ENCODE peak calls at places on chromosomes 1 and 21, in six cellular contexts. One of them, this sample, is unnamed.

GRCh38 chr1:118949317-118949716 is 38.8 kb downstream of the TBX15 start:
- DNase-seq in activated gamma-delta T cell treated with anti-CD3 and anti-CD28 coated beads, Interleukin-2, amount 50 U/mL, for 16 hours: no peak
- DNase-seq in iris pigment epithelial cell: peak
- DNase-seq in NCI-H1930: no peak
- DNase-seq in stimulated activated CD8-positive, alpha-beta memory T cell treated with anti-CD3 and anti-CD28 coated beads, Interleukin-4, amount 100 ng/mL, for 4 hours: no peak
- DNase-seq in activated CD4-positive, CD25-positive, alpha-beta regulatory T cell treated with anti-CD3 and anti-CD28 coated beads, Interleukin-2, amount 50 U/mL, for 72 hours: no peak
- DNase-seq in this sample: no peak

GRCh38 chr1:164754088-164754600 is 195.2 kb downstream of the PBX1 start:
- DNase-seq in iris pigment epithelial cell: no peak
- DNase-seq in activated gamma-delta T cell treated with anti-CD3 and anti-CD28 coated beads, Interleukin-2, amount 50 U/mL, for 16 hours: no peak
- DNase-seq in NCI-H1930: no peak
- DNase-seq in activated CD4-positive, CD25-positive, alpha-beta regulatory T cell treated with anti-CD3 and anti-CD28 coated beads, Interleukin-2, amount 50 U/mL, for 72 hours: no peak
- DNase-seq in stimulated activated CD8-positive, alpha-beta memory T cell treated with anti-CD3 and anti-CD28 coated beads, Interleukin-4, amount 100 ng/mL, for 4 hours: no peak
- DNase-seq in this sample: no peak

GRCh38 chr1:227006397-227006796 is 66.3 kb downstream of the COQ8A start:
- DNase-seq in stimulated activated CD8-positive, alpha-beta memory T cell treated with anti-CD3 and anti-CD28 coated beads, Interleukin-4, amount 100 ng/mL, for 4 hours: no peak
- DNase-seq in activated gamma-delta T cell treated with anti-CD3 and anti-CD28 coated beads, Interleukin-2, amount 50 U/mL, for 16 hours: no peak
- DNase-seq in NCI-H1930: no peak
- DNase-seq in iris pigment epithelial cell: no peak
- DNase-seq in activated CD4-positive, CD25-positive, alpha-beta regulatory T cell treated with anti-CD3 and anti-CD28 coated beads, Interleukin-2, amount 50 U/mL, for 72 hours: no peak
- DNase-seq in this sample: no peak

GRCh38 chr1:236759252-236759859 is 35.7 kb upstream of the MTR start:
- DNase-seq in activated CD4-positive, CD25-positive, alpha-beta regulatory T cell treated with anti-CD3 and anti-CD28 coated beads, Interleukin-2, amount 50 U/mL, for 72 hours: no peak
- DNase-seq in stimulated activated CD8-positive, alpha-beta memory T cell treated with anti-CD3 and anti-CD28 coated beads, Interleukin-4, amount 100 ng/mL, for 4 hours: no peak
- DNase-seq in iris pigment epithelial cell: peak
- DNase-seq in activated gamma-delta T cell treated with anti-CD3 and anti-CD28 coated beads, Interleukin-2, amount 50 U/mL, for 16 hours: no peak
- DNase-seq in NCI-H1930: no peak
- DNase-seq in this sample: no peak

GRCh38 chr1:15966081-15966955 is 9.6 kb downstream of the ZBTB17 start:
- DNase-seq in stimulated activated CD8-positive, alpha-beta memory T cell treated with anti-CD3 and anti-CD28 coated beads, Interleukin-4, amount 100 ng/mL, for 4 hours: peak
- DNase-seq in iris pigment epithelial cell: peak
- DNase-seq in activated CD4-positive, CD25-positive, alpha-beta regulatory T cell treated with anti-CD3 and anti-CD28 coated beads, Interleukin-2, amount 50 U/mL, for 72 hours: peak
- DNase-seq in NCI-H1930: no peak
- DNase-seq in activated gamma-delta T cell treated with anti-CD3 and anti-CD28 coated beads, Interleukin-2, amount 50 U/mL, for 16 hours: peak
- DNase-seq in this sample: peak

GRCh38 chr1:154220970-154221814 is 437 bp downstream of the UBAP2L start:
- DNase-seq in iris pigment epithelial cell: peak
- DNase-seq in activated CD4-positive, CD25-positive, alpha-beta regulatory T cell treated with anti-CD3 and anti-CD28 coated beads, Interleukin-2, amount 50 U/mL, for 72 hours: peak
- DNase-seq in NCI-H1930: peak
- DNase-seq in activated gamma-delta T cell treated with anti-CD3 and anti-CD28 coated beads, Interleukin-2, amount 50 U/mL, for 16 hours: peak
- DNase-seq in stimulated activated CD8-positive, alpha-beta memory T cell treated with anti-CD3 and anti-CD28 coated beads, Interleukin-4, amount 100 ng/mL, for 4 hours: peak
- DNase-seq in this sample: peak

GRCh38 chr21:34791776-34792503 is 123.1 kb downstream of the CLIC6 start:
- DNase-seq in stimulated activated CD8-positive, alpha-beta memory T cell treated with anti-CD3 and anti-CD28 coated beads, Interleukin-4, amount 100 ng/mL, for 4 hours: no peak
- DNase-seq in activated gamma-delta T cell treated with anti-CD3 and anti-CD28 coated beads, Interleukin-2, amount 50 U/mL, for 16 hours: no peak
- DNase-seq in iris pigment epithelial cell: no peak
- DNase-seq in activated CD4-positive, CD25-positive, alpha-beta regulatory T cell treated with anti-CD3 and anti-CD28 coated beads, Interleukin-2, amount 50 U/mL, for 72 hours: no peak
- DNase-seq in NCI-H1930: no peak
- DNase-seq in this sample: no peak

GRCh38 chr21:25862596-25862995 is 127.8 kb downstream of the GABPA start:
- DNase-seq in iris pigment epithelial cell: peak
- DNase-seq in activated gamma-delta T cell treated with anti-CD3 and anti-CD28 coated beads, Interleukin-2, amount 50 U/mL, for 16 hours: no peak
- DNase-seq in activated CD4-positive, CD25-positive, alpha-beta regulatory T cell treated with anti-CD3 and anti-CD28 coated beads, Interleukin-2, amount 50 U/mL, for 72 hours: no peak
- DNase-seq in stimulated activated CD8-positive, alpha-beta memory T cell treated with anti-CD3 and anti-CD28 coated beads, Interleukin-4, amount 100 ng/mL, for 4 hours: no peak
- DNase-seq in NCI-H1930: no peak
- DNase-seq in this sample: no peak

GRCh38 chr1:56447732-56448276 is 131.6 kb downstream of the PLPP3 start:
- DNase-seq in NCI-H1930: no peak
- DNase-seq in activated gamma-delta T cell treated with anti-CD3 and anti-CD28 coated beads, Interleukin-2, amount 50 U/mL, for 16 hours: no peak
- DNase-seq in activated CD4-positive, CD25-positive, alpha-beta regulatory T cell treated with anti-CD3 and anti-CD28 coated beads, Interleukin-2, amount 50 U/mL, for 72 hours: no peak
- DNase-seq in stimulated activated CD8-positive, alpha-beta memory T cell treated with anti-CD3 and anti-CD28 coated beads, Interleukin-4, amount 100 ng/mL, for 4 hours: no peak
- DNase-seq in iris pigment epithelial cell: no peak
- DNase-seq in this sample: no peak

GRCh38 chr1:228003461-228004330 is 3.1 kb upstream of the WNT3A start:
- DNase-seq in activated CD4-positive, CD25-positive, alpha-beta regulatory T cell treated with anti-CD3 and anti-CD28 coated beads, Interleukin-2, amount 50 U/mL, for 72 hours: no peak
- DNase-seq in activated gamma-delta T cell treated with anti-CD3 and anti-CD28 coated beads, Interleukin-2, amount 50 U/mL, for 16 hours: no peak
- DNase-seq in NCI-H1930: no peak
- DNase-seq in stimulated activated CD8-positive, alpha-beta memory T cell treated with anti-CD3 and anti-CD28 coated beads, Interleukin-4, amount 100 ng/mL, for 4 hours: no peak
- DNase-seq in iris pigment epithelial cell: no peak
- DNase-seq in this sample: no peak

GRCh38 chr1:9700340-9700739 is 48.8 kb downstream of the PIK3CD start:
- DNase-seq in activated gamma-delta T cell treated with anti-CD3 and anti-CD28 coated beads, Interleukin-2, amount 50 U/mL, for 16 hours: no peak
- DNase-seq in iris pigment epithelial cell: peak
- DNase-seq in NCI-H1930: no peak
- DNase-seq in activated CD4-positive, CD25-positive, alpha-beta regulatory T cell treated with anti-CD3 and anti-CD28 coated beads, Interleukin-2, amount 50 U/mL, for 72 hours: no peak
- DNase-seq in stimulated activated CD8-positive, alpha-beta memory T cell treated with anti-CD3 and anti-CD28 coated beads, Interleukin-4, amount 100 ng/mL, for 4 hours: no peak
- DNase-seq in this sample: no peak

GRCh38 chr1:108962681-108963051 is 618 bp downstream of the CLCC1 start:
- DNase-seq in iris pigment epithelial cell: no peak
- DNase-seq in NCI-H1930: no peak
- DNase-seq in stimulated activated CD8-positive, alpha-beta memory T cell treated with anti-CD3 and anti-CD28 coated beads, Interleukin-4, amount 100 ng/mL, for 4 hours: no peak
- DNase-seq in activated CD4-positive, CD25-positive, alpha-beta regulatory T cell treated with anti-CD3 and anti-CD28 coated beads, Interleukin-2, amount 50 U/mL, for 72 hours: peak
- DNase-seq in activated gamma-delta T cell treated with anti-CD3 and anti-CD28 coated beads, Interleukin-2, amount 50 U/mL, for 16 hours: no peak
- DNase-seq in this sample: no peak

GRCh38 chr1:96473791-96474452 is 247.7 kb upstream of the PTBP2 start:
- DNase-seq in stimulated activated CD8-positive, alpha-beta memory T cell treated with anti-CD3 and anti-CD28 coated beads, Interleukin-4, amount 100 ng/mL, for 4 hours: no peak
- DNase-seq in activated CD4-positive, CD25-positive, alpha-beta regulatory T cell treated with anti-CD3 and anti-CD28 coated beads, Interleukin-2, amount 50 U/mL, for 72 hours: no peak
- DNase-seq in activated gamma-delta T cell treated with anti-CD3 and anti-CD28 coated beads, Interleukin-2, amount 50 U/mL, for 16 hours: no peak
- DNase-seq in NCI-H1930: no peak
- DNase-seq in iris pigment epithelial cell: peak
- DNase-seq in this sample: no peak

GRCh38 chr1:171438441-171438840 is 46.9 kb upstream of the PRRC2C start:
- DNase-seq in iris pigment epithelial cell: peak
- DNase-seq in NCI-H1930: no peak
- DNase-seq in activated gamma-delta T cell treated with anti-CD3 and anti-CD28 coated beads, Interleukin-2, amount 50 U/mL, for 16 hours: no peak
- DNase-seq in activated CD4-positive, CD25-positive, alpha-beta regulatory T cell treated with anti-CD3 and anti-CD28 coated beads, Interleukin-2, amount 50 U/mL, for 72 hours: no peak
- DNase-seq in stimulated activated CD8-positive, alpha-beta memory T cell treated with anti-CD3 and anti-CD28 coated beads, Interleukin-4, amount 100 ng/mL, for 4 hours: no peak
- DNase-seq in this sample: no peak

GRCh38 chr1:61241411-61241838 is 159.1 kb downstream of the NFIA start:
- DNase-seq in activated CD4-positive, CD25-positive, alpha-beta regulatory T cell treated with anti-CD3 and anti-CD28 coated beads, Interleukin-2, amount 50 U/mL, for 72 hours: no peak
- DNase-seq in activated gamma-delta T cell treated with anti-CD3 and anti-CD28 coated beads, Interleukin-2, amount 50 U/mL, for 16 hours: no peak
- DNase-seq in iris pigment epithelial cell: no peak
- DNase-seq in NCI-H1930: no peak
- DNase-seq in stimulated activated CD8-positive, alpha-beta memory T cell treated with anti-CD3 and anti-CD28 coated beads, Interleukin-4, amount 100 ng/mL, for 4 hours: no peak
- DNase-seq in this sample: no peak

GRCh38 chr1:75992312-75992711 is 60.1 kb upstream of the ASB17 start:
- DNase-seq in iris pigment epithelial cell: no peak
- DNase-seq in stimulated activated CD8-positive, alpha-beta memory T cell treated with anti-CD3 and anti-CD28 coated beads, Interleukin-4, amount 100 ng/mL, for 4 hours: no peak
- DNase-seq in activated CD4-positive, CD25-positive, alpha-beta regulatory T cell treated with anti-CD3 and anti-CD28 coated beads, Interleukin-2, amount 50 U/mL, for 72 hours: no peak
- DNase-seq in NCI-H1930: no peak
- DNase-seq in activated gamma-delta T cell treated with anti-CD3 and anti-CD28 coated beads, Interleukin-2, amount 50 U/mL, for 16 hours: no peak
- DNase-seq in this sample: no peak

GRCh38 chr1:38134294-38134755 is 87.7 kb upstream of the POU3F1 start:
- DNase-seq in stimulated activated CD8-positive, alpha-beta memory T cell treated with anti-CD3 and anti-CD28 coated beads, Interleukin-4, amount 100 ng/mL, for 4 hours: no peak
- DNase-seq in activated CD4-positive, CD25-positive, alpha-beta regulatory T cell treated with anti-CD3 and anti-CD28 coated beads, Interleukin-2, amount 50 U/mL, for 72 hours: no peak
- DNase-seq in activated gamma-delta T cell treated with anti-CD3 and anti-CD28 coated beads, Interleukin-2, amount 50 U/mL, for 16 hours: no peak
- DNase-seq in NCI-H1930: no peak
- DNase-seq in iris pigment epithelial cell: no peak
- DNase-seq in this sample: no peak

GRCh38 chr21:45021428-45022347 is 52.7 kb upstream of the ADARB1 start:
- DNase-seq in activated gamma-delta T cell treated with anti-CD3 and anti-CD28 coated beads, Interleukin-2, amount 50 U/mL, for 16 hours: no peak
- DNase-seq in stimulated activated CD8-positive, alpha-beta memory T cell treated with anti-CD3 and anti-CD28 coated beads, Interleukin-4, amount 100 ng/mL, for 4 hours: no peak
- DNase-seq in iris pigment epithelial cell: no peak
- DNase-seq in activated CD4-positive, CD25-positive, alpha-beta regulatory T cell treated with anti-CD3 and anti-CD28 coated beads, Interleukin-2, amount 50 U/mL, for 72 hours: no peak
- DNase-seq in NCI-H1930: no peak
- DNase-seq in this sample: no peak

GRCh38 chr1:222973561-222973960 is 158.7 kb downstream of the DISP1 start:
- DNase-seq in NCI-H1930: no peak
- DNase-seq in activated gamma-delta T cell treated with anti-CD3 and anti-CD28 coated beads, Interleukin-2, amount 50 U/mL, for 16 hours: no peak
- DNase-seq in stimulated activated CD8-positive, alpha-beta memory T cell treated with anti-CD3 and anti-CD28 coated beads, Interleukin-4, amount 100 ng/mL, for 4 hours: no peak
- DNase-seq in iris pigment epithelial cell: no peak
- DNase-seq in activated CD4-positive, CD25-positive, alpha-beta regulatory T cell treated with anti-CD3 and anti-CD28 coated beads, Interleukin-2, amount 50 U/mL, for 72 hours: no peak
- DNase-seq in this sample: no peak

GRCh38 chr1:93827633-93828436 is 51.2 kb downstream of the DNTTIP2 start:
- DNase-seq in NCI-H1930: no peak
- DNase-seq in activated gamma-delta T cell treated with anti-CD3 and anti-CD28 coated beads, Interleukin-2, amount 50 U/mL, for 16 hours: no peak
- DNase-seq in activated CD4-positive, CD25-positive, alpha-beta regulatory T cell treated with anti-CD3 and anti-CD28 coated beads, Interleukin-2, amount 50 U/mL, for 72 hours: no peak
- DNase-seq in stimulated activated CD8-positive, alpha-beta memory T cell treated with anti-CD3 and anti-CD28 coated beads, Interleukin-4, amount 100 ng/mL, for 4 hours: no peak
- DNase-seq in iris pigment epithelial cell: peak
- DNase-seq in this sample: no peak

GRCh38 chr1:205199090-205199930 is 12.2 kb downstream of the DSTYK start:
- DNase-seq in iris pigment epithelial cell: peak
- DNase-seq in stimulated activated CD8-positive, alpha-beta memory T cell treated with anti-CD3 and anti-CD28 coated beads, Interleukin-4, amount 100 ng/mL, for 4 hours: no peak
- DNase-seq in activated CD4-positive, CD25-positive, alpha-beta regulatory T cell treated with anti-CD3 and anti-CD28 coated beads, Interleukin-2, amount 50 U/mL, for 72 hours: no peak
- DNase-seq in NCI-H1930: no peak
- DNase-seq in activated gamma-delta T cell treated with anti-CD3 and anti-CD28 coated beads, Interleukin-2, amount 50 U/mL, for 16 hours: no peak
- DNase-seq in this sample: no peak

GRCh38 chr1:43527111-43527878 is 3.4 kb upstream of the PTPRF start:
- DNase-seq in stimulated activated CD8-positive, alpha-beta memory T cell treated with anti-CD3 and anti-CD28 coated beads, Interleukin-4, amount 100 ng/mL, for 4 hours: no peak
- DNase-seq in activated CD4-positive, CD25-positive, alpha-beta regulatory T cell treated with anti-CD3 and anti-CD28 coated beads, Interleukin-2, amount 50 U/mL, for 72 hours: no peak
- DNase-seq in activated gamma-delta T cell treated with anti-CD3 and anti-CD28 coated beads, Interleukin-2, amount 50 U/mL, for 16 hours: no peak
- DNase-seq in iris pigment epithelial cell: no peak
- DNase-seq in NCI-H1930: no peak
- DNase-seq in this sample: no peak

GRCh38 chr1:111818081-111818480 is 62.4 kb downstream of the DDX20 start:
- DNase-seq in stimulated activated CD8-positive, alpha-beta memory T cell treated with anti-CD3 and anti-CD28 coated beads, Interleukin-4, amount 100 ng/mL, for 4 hours: no peak
- DNase-seq in iris pigment epithelial cell: no peak
- DNase-seq in NCI-H1930: no peak
- DNase-seq in activated CD4-positive, CD25-positive, alpha-beta regulatory T cell treated with anti-CD3 and anti-CD28 coated beads, Interleukin-2, amount 50 U/mL, for 72 hours: no peak
- DNase-seq in activated gamma-delta T cell treated with anti-CD3 and anti-CD28 coated beads, Interleukin-2, amount 50 U/mL, for 16 hours: no peak
- DNase-seq in this sample: no peak

GRCh38 chr1:221336141-221336540 is 405.7 kb downstream of the DUSP10 start:
- DNase-seq in stimulated activated CD8-positive, alpha-beta memory T cell treated with anti-CD3 and anti-CD28 coated beads, Interleukin-4, amount 100 ng/mL, for 4 hours: no peak
- DNase-seq in NCI-H1930: no peak
- DNase-seq in iris pigment epithelial cell: peak
- DNase-seq in activated CD4-positive, CD25-positive, alpha-beta regulatory T cell treated with anti-CD3 and anti-CD28 coated beads, Interleukin-2, amount 50 U/mL, for 72 hours: no peak
- DNase-seq in activated gamma-delta T cell treated with anti-CD3 and anti-CD28 coated beads, Interleukin-2, amount 50 U/mL, for 16 hours: no peak
- DNase-seq in this sample: no peak

GRCh38 chr1:9028921-9029715 is 2.9 kb upstream of the SLC2A7 start:
- DNase-seq in iris pigment epithelial cell: peak
- DNase-seq in activated CD4-positive, CD25-positive, alpha-beta regulatory T cell treated with anti-CD3 and anti-CD28 coated beads, Interleukin-2, amount 50 U/mL, for 72 hours: no peak
- DNase-seq in NCI-H1930: no peak
- DNase-seq in activated gamma-delta T cell treated with anti-CD3 and anti-CD28 coated beads, Interleukin-2, amount 50 U/mL, for 16 hours: no peak
- DNase-seq in stimulated activated CD8-positive, alpha-beta memory T cell treated with anti-CD3 and anti-CD28 coated beads, Interleukin-4, amount 100 ng/mL, for 4 hours: no peak
- DNase-seq in this sample: no peak

GRCh38 chr1:34696230-34696629 is 58.6 kb upstream of the GJB5 start:
- DNase-seq in stimulated activated CD8-positive, alpha-beta memory T cell treated with anti-CD3 and anti-CD28 coated beads, Interleukin-4, amount 100 ng/mL, for 4 hours: no peak
- DNase-seq in NCI-H1930: no peak
- DNase-seq in iris pigment epithelial cell: no peak
- DNase-seq in activated CD4-positive, CD25-positive, alpha-beta regulatory T cell treated with anti-CD3 and anti-CD28 coated beads, Interleukin-2, amount 50 U/mL, for 72 hours: no peak
- DNase-seq in activated gamma-delta T cell treated with anti-CD3 and anti-CD28 coated beads, Interleukin-2, amount 50 U/mL, for 16 hours: no peak
- DNase-seq in this sample: no peak

GRCh38 chr1:63714482-63714760 is 59.4 kb upstream of the ROR1 start:
- DNase-seq in iris pigment epithelial cell: no peak
- DNase-seq in stimulated activated CD8-positive, alpha-beta memory T cell treated with anti-CD3 and anti-CD28 coated beads, Interleukin-4, amount 100 ng/mL, for 4 hours: no peak
- DNase-seq in activated CD4-positive, CD25-positive, alpha-beta regulatory T cell treated with anti-CD3 and anti-CD28 coated beads, Interleukin-2, amount 50 U/mL, for 72 hours: no peak
- DNase-seq in activated gamma-delta T cell treated with anti-CD3 and anti-CD28 coated beads, Interleukin-2, amount 50 U/mL, for 16 hours: no peak
- DNase-seq in NCI-H1930: no peak
- DNase-seq in this sample: no peak

GRCh38 chr1:9606458-9606857 is 17.7 kb downstream of the TMEM201 start:
- DNase-seq in iris pigment epithelial cell: no peak
- DNase-seq in activated CD4-positive, CD25-positive, alpha-beta regulatory T cell treated with anti-CD3 and anti-CD28 coated beads, Interleukin-2, amount 50 U/mL, for 72 hours: no peak
- DNase-seq in stimulated activated CD8-positive, alpha-beta memory T cell treated with anti-CD3 and anti-CD28 coated beads, Interleukin-4, amount 100 ng/mL, for 4 hours: no peak
- DNase-seq in NCI-H1930: no peak
- DNase-seq in activated gamma-delta T cell treated with anti-CD3 and anti-CD28 coated beads, Interleukin-2, amount 50 U/mL, for 16 hours: no peak
- DNase-seq in this sample: no peak

GRCh38 chr1:234617135-234617985 is 7.4 kb upstream of the IRF2BP2 start:
- DNase-seq in iris pigment epithelial cell: peak
- DNase-seq in activated gamma-delta T cell treated with anti-CD3 and anti-CD28 coated beads, Interleukin-2, amount 50 U/mL, for 16 hours: no peak
- DNase-seq in stimulated activated CD8-positive, alpha-beta memory T cell treated with anti-CD3 and anti-CD28 coated beads, Interleukin-4, amount 100 ng/mL, for 4 hours: no peak
- DNase-seq in activated CD4-positive, CD25-positive, alpha-beta regulatory T cell treated with anti-CD3 and anti-CD28 coated beads, Interleukin-2, amount 50 U/mL, for 72 hours: no peak
- DNase-seq in NCI-H1930: no peak
- DNase-seq in this sample: no peak

GRCh38 chr1:223727541-223727940 is 15.2 kb downstream of the CAPN2 start:
- DNase-seq in stimulated activated CD8-positive, alpha-beta memory T cell treated with anti-CD3 and anti-CD28 coated beads, Interleukin-4, amount 100 ng/mL, for 4 hours: no peak
- DNase-seq in NCI-H1930: no peak
- DNase-seq in activated CD4-positive, CD25-positive, alpha-beta regulatory T cell treated with anti-CD3 and anti-CD28 coated beads, Interleukin-2, amount 50 U/mL, for 72 hours: no peak
- DNase-seq in iris pigment epithelial cell: peak
- DNase-seq in activated gamma-delta T cell treated with anti-CD3 and anti-CD28 coated beads, Interleukin-2, amount 50 U/mL, for 16 hours: no peak
- DNase-seq in this sample: no peak

GRCh38 chr1:246107516-246108277 is 399.4 kb downstream of the SMYD3 start:
- DNase-seq in iris pigment epithelial cell: peak
- DNase-seq in activated gamma-delta T cell treated with anti-CD3 and anti-CD28 coated beads, Interleukin-2, amount 50 U/mL, for 16 hours: no peak
- DNase-seq in NCI-H1930: no peak
- DNase-seq in stimulated activated CD8-positive, alpha-beta memory T cell treated with anti-CD3 and anti-CD28 coated beads, Interleukin-4, amount 100 ng/mL, for 4 hours: no peak
- DNase-seq in activated CD4-positive, CD25-positive, alpha-beta regulatory T cell treated with anti-CD3 and anti-CD28 coated beads, Interleukin-2, amount 50 U/mL, for 72 hours: no peak
- DNase-seq in this sample: no peak

GRCh38 chr1:24424207-24424606 is 8.6 kb downstream of the NIPAL3 start:
- DNase-seq in iris pigment epithelial cell: no peak
- DNase-seq in activated gamma-delta T cell treated with anti-CD3 and anti-CD28 coated beads, Interleukin-2, amount 50 U/mL, for 16 hours: no peak
- DNase-seq in stimulated activated CD8-positive, alpha-beta memory T cell treated with anti-CD3 and anti-CD28 coated beads, Interleukin-4, amount 100 ng/mL, for 4 hours: no peak
- DNase-seq in NCI-H1930: no peak
- DNase-seq in activated CD4-positive, CD25-positive, alpha-beta regulatory T cell treated with anti-CD3 and anti-CD28 coated beads, Interleukin-2, amount 50 U/mL, for 72 hours: no peak
- DNase-seq in this sample: no peak

GRCh38 chr21:45948576-45949141 is 32.9 kb upstream of the COL6A1 start:
- DNase-seq in activated CD4-positive, CD25-positive, alpha-beta regulatory T cell treated with anti-CD3 and anti-CD28 coated beads, Interleukin-2, amount 50 U/mL, for 72 hours: no peak
- DNase-seq in activated gamma-delta T cell treated with anti-CD3 and anti-CD28 coated beads, Interleukin-2, amount 50 U/mL, for 16 hours: no peak
- DNase-seq in iris pigment epithelial cell: no peak
- DNase-seq in stimulated activated CD8-positive, alpha-beta memory T cell treated with anti-CD3 and anti-CD28 coated beads, Interleukin-4, amount 100 ng/mL, for 4 hours: no peak
- DNase-seq in NCI-H1930: no peak
- DNase-seq in this sample: no peak

GRCh38 chr1:158199840-158200239 is 19.1 kb downstream of the CD1D start:
- DNase-seq in stimulated activated CD8-positive, alpha-beta memory T cell treated with anti-CD3 and anti-CD28 coated beads, Interleukin-4, amount 100 ng/mL, for 4 hours: no peak
- DNase-seq in activated CD4-positive, CD25-positive, alpha-beta regulatory T cell treated with anti-CD3 and anti-CD28 coated beads, Interleukin-2, amount 50 U/mL, for 72 hours: no peak
- DNase-seq in NCI-H1930: no peak
- DNase-seq in iris pigment epithelial cell: peak
- DNase-seq in activated gamma-delta T cell treated with anti-CD3 and anti-CD28 coated beads, Interleukin-2, amount 50 U/mL, for 16 hours: no peak
- DNase-seq in this sample: no peak